ENCODE peak calls at places on chromosomes 3 and 15, in four cellular contexts. R, O, G and W are unnamed samples.

GRCh38 chr3:48507256-48508061 is 3.5 kb upstream of the SHISA5 start:
- DNase-seq in R (peak; percentile 75), O (peak; percentile 68), G (peak; percentile 86), W (peak; percentile 70)

GRCh38 chr3:191283400-191283799 is 45.8 kb upstream of the CCDC50 start:
- DNase-seq in R (no peak), O (no peak), G (no peak), W (no peak)

GRCh38 chr3:134325106-134325705 is 49.0 kb downstream of the AMOTL2 start:
- DNase-seq in R (no peak), O (no peak), G (no peak), W (no peak)

GRCh38 chr15:69665641-69666091 is 213.0 kb downstream of the RPLP1 start:
- DNase-seq in R (no peak), O (no peak), G (peak; percentile 45), W (no peak)

GRCh38 chr3:61381745-61382392 is 130.6 kb upstream of the FHIT start:
- DNase-seq in R (no peak), O (peak; percentile 19), G (peak; percentile 39), W (peak; percentile 22)

GRCh38 chr15:40229316-40229715 is 9.5 kb upstream of the PAK6 start:
- DNase-seq in R (no peak), O (no peak), G (no peak), W (no peak)

GRCh38 chr15:33089878-33090757 is 104.4 kb downstream of the FMN1 start:
- DNase-seq in R (no peak), O (no peak), G (no peak), W (no peak)

GRCh38 chr3:156445117-156445968 is 109.6 kb downstream of the SSR3 start:
- DNase-seq in R (no peak), O (no peak), G (no peak), W (no peak)

GRCh38 chr15:65246026-65246714 is 34.9 kb upstream of the CILP start:
- DNase-seq in R (no peak), O (no peak), G (no peak), W (no peak)

GRCh38 chr3:23202921-23203650 is at the start of gene UBE2E2:
- DNase-seq in R (peak; percentile 84), O (peak; percentile 88), G (peak; percentile 97), W (peak; percentile 82)

GRCh38 chr3:47413751-47414150 is 32.9 kb downstream of the PTPN23 start:
- DNase-seq in R (no peak), O (no peak), G (no peak), W (no peak)

GRCh38 chr3:131081224-131081623 is 54.5 kb downstream of the NEK11 start:
- DNase-seq in R (no peak), O (no peak), G (no peak), W (no peak)

GRCh38 chr15:36797128-36797527 is 217.7 kb downstream of the CDIN1 start:
- DNase-seq in R (no peak), O (no peak), G (no peak), W (no peak)

GRCh38 chr3:123419850-123420292 is 29.0 kb downstream of the ADCY5 start:
- DNase-seq in R (no peak), O (no peak), G (no peak), W (no peak)

GRCh38 chr3:153221748-153222162 is 59.7 kb downstream of the RAP2B start:
- DNase-seq in R (no peak), O (peak; percentile 5), G (peak; percentile 8), W (peak; percentile 24)

GRCh38 chr15:58513681-58514336 is 82.0 kb downstream of the LIPC start:
- DNase-seq in R (no peak), O (no peak), G (no peak), W (no peak)

GRCh38 chr3:120348065-120348980 is 831 bp downstream of the LRRC58 start:
- DNase-seq in R (no peak), O (peak; percentile 43), G (peak; percentile 36), W (no peak)

GRCh38 chr15:76866716-76867321 is 38.3 kb downstream of the SCAPER start:
- DNase-seq in R (no peak), O (no peak), G (peak; percentile 29), W (no peak)

GRCh38 chr15:39156166-39156565 is 424.7 kb upstream of the THBS1 start:
- DNase-seq in R (no peak), O (no peak), G (no peak), W (no peak)

GRCh38 chr3:195542261-195542660 is 864 bp downstream of the PPP1R2 start:
- DNase-seq in R (no peak), O (no peak), G (peak; percentile 32), W (no peak)

GRCh38 chr15:88255496-88256171 is 905 bp downstream of the NTRK3 start:
- DNase-seq in R (peak; percentile 78), O (no peak), G (peak; percentile 91), W (peak; percentile 21)

GRCh38 chr3:44950273-44950672 is 25.7 kb downstream of the ZDHHC3 start:
- DNase-seq in R (no peak), O (no peak), G (no peak), W (no peak)

GRCh38 chr3:177904661-177905060 is 631.6 kb upstream of the KCNMB2 start:
- DNase-seq in R (no peak), O (no peak), G (no peak), W (no peak)

GRCh38 chr15:65634381-65634780 is 12.6 kb downstream of the SLC24A1 start:
- DNase-seq in R (no peak), O (no peak), G (no peak), W (no peak)

GRCh38 chr3:51519848-51520247 is 18.7 kb upstream of the RAD54L2 start:
- DNase-seq in R (no peak), O (no peak), G (no peak), W (no peak)

GRCh38 chr15:95567686-95568085 is 762.8 kb upstream of the NR2F2 start:
- DNase-seq in R (no peak), O (no peak), G (no peak), W (no peak)

GRCh38 chr3:137792633-137793271 is 28.6 kb downstream of the SOX14 start:
- DNase-seq in R (peak; percentile 69), O (no peak), G (peak; percentile 38), W (peak; percentile 10)

GRCh38 chr3:158762701-158763100 is 30.4 kb upstream of the RARRES1 start:
- DNase-seq in R (no peak), O (no peak), G (no peak), W (no peak)

GRCh38 chr15:39596358-39597051 is 15.6 kb downstream of the THBS1 start:
- DNase-seq in R (no peak), O (no peak), G (no peak), W (no peak)

GRCh38 chr3:110576962-110577361 is 494.7 kb upstream of the NECTIN3 start:
- DNase-seq in R (peak; percentile 56), O (no peak), G (no peak), W (no peak)

GRCh38 chr3:133831966-133832801 is 26.6 kb downstream of the SRPRB start:
- DNase-seq in R (peak; percentile 42), O (no peak), G (no peak), W (peak; percentile 47)

GRCh38 chr3:189500299-189500698 is 130.9 kb upstream of the TP63 start:
- DNase-seq in R (no peak), O (no peak), G (no peak), W (no peak)

GRCh38 chr3:32684800-32685603 is at the start of gene CNOT10:
- DNase-seq in R (peak; percentile 92), O (peak; percentile 81), G (peak; percentile 96), W (peak; percentile 81)

GRCh38 chr3:32685604-32686185 is 707 bp downstream of the CNOT10 start:
- DNase-seq in R (no peak), O (peak; percentile 13), G (no peak), W (no peak)

GRCh38 chr3:32681811-32682210 is 3.2 kb upstream of the CNOT10 start:
- DNase-seq in R (no peak), O (no peak), G (no peak), W (no peak)

GRCh38 chr3:32686713-32687112 is 1.7 kb downstream of the CNOT10 start:
- DNase-seq in R (no peak), O (no peak), G (no peak), W (no peak)

DNA sequence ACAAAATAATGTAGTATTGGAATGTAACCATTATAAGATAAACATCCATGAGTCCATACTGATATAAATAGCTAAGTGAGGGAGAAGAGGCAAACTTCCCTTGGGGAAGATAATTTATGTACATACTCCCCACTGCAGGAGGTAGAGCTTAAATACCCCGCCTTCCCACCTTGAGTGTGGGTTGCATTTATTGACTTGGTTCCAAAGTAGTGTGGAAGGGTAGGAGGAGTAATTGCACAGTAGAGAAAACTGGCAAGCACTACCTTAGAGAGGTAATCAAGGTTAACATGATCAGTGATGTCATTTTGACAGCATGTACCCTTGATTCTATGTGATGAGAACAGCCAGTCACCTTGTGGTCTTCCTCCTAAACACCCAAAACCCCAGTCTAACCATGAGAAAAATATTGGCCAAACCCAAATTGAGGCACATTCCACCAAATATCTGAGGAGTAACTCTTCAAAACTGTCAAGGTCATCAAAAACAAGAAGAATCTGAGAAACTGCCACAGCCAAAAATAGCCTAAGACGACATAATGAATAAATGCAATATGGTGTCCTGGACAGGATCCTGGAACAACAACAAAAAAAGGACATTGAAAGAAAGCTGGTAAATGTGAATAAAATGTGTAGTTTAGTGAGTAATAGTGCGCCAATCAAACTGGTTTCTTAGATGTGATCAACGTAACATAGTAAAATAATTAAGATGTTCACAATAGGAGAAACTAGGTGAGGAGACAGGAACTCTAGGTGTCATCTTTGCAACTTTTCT is 774 bp upstream of the CNOT10 start:
- DNase-seq in R (no peak), O (no peak), G (no peak), W (no peak)
- TF ChIP-seq TAF1 in R (no peak), O (no peak), G (no peak), W (peak; percentile 10)

DNA sequence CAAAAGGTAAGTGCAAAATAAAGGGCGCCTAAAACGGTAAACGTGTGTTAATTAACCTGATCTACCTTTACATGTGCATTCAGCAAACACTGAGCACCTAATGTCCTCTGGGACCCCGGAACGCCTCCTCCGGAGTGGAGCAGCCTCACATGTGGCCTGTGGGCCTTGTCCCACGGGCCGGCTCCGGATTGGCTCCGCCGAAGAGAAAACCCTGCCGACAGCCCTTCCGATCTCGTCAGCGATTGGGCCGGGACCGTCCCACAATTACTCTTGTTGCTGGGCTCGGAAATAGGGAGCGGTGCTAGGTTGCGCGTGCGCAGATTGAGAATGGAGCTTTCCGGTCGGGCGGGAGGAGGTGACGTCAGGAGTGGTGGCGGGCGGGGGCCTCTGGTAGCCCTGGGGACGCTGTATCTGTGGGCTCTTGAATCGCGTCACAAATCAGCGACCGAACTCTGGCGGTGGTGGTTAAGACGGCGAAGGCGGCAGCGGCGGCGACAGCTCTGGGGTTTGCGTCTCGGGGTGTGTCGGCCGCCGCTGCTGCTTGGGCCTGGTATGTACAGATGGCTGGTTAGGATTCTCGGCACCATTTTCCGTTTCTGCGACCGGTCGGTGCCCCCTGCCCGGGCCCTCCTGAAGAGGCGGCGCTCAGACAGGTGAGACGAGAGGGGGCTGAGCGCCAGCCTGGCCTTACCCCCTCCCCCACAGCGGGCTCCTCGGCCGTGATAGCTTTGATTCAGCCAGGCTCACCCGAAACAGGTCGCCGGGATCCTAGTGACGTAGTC is at the start of gene SENP2:
- DNase-seq in R (peak; percentile 99), O (peak; percentile 87), G (peak; percentile 97), W (peak; percentile 84)
- TF ChIP-seq POLR2AphosphoS5 in R (peak; percentile 86), O (peak; percentile 59), G (peak; percentile 83), W (peak; percentile 83)

GRCh38 chr3:42185044-42185443 is 80.9 kb downstream of the CCK start:
- DNase-seq in R (no peak), O (no peak), G (no peak), W (no peak)
- TF ChIP-seq TAF1 in R (no peak), O (no peak), G (no peak), W (no peak)

DNA sequence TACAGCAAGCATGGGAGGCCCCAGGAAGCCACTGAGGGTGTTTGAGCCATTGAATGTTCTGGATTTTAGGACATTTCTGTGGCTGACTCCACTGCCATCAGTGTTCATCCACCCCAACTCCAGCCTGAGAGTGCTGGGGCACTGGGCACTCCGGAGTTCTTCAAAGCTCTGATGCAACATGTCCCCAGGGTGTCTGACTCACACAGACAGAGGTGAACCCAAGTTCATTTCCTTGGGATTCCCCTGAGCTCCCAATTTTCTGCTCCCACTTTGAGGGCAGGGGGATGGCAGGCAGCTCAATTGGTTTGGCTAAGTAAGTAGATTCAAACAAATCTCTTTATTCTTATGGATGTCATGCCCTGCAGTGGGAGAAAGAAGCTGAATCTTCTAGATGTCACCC is 2.2 kb downstream of the STRA6 start:
- DNase-seq in R (no peak), O (no peak), G (peak; percentile 35), W (no peak)
- TF ChIP-seq POLR2AphosphoS5 in R (no peak), O (no peak), G (no peak), W (no peak)